ENCODE peak calls at places on chromosomes 3 and 15, in five cellular contexts. X is uterus, N is A549, K is H1, U is heart left ventricle. O is an unnamed sample. For H3K4me1, the result is how much of the 10 kb centered on the place peaks cover.

GRCh38 chr3:37183375-37183831 is 9.0 kb upstream of the LRRFIP2 start:
- DNase-seq in K (no peak), U (no peak), N (peak), X (no peak), O (no peak)

GRCh38 chr15:70853270-70853854 is 595 bp downstream of the LARP6 start:
- DNase-seq in U (peak), X (peak), K (peak), N (no peak), O (no peak)

GRCh38 chr15:91125162-91125561 is 25.1 kb downstream of the SV2B start:
- DNase-seq in N (no peak), X (no peak), K (no peak), U (no peak), O (no peak)

GRCh38 chr3:27861047-27862036 is 139.2 kb upstream of the EOMES start:
- DNase-seq in N (no peak), K (no peak), X (no peak), U (no peak), O (no peak)

GRCh38 chr3:73270839-73271483 is 209.5 kb downstream of the EBLN2 start:
- DNase-seq in X (no peak), K (no peak), U (no peak), N (no peak), O (peak)

GRCh38 chr15:64845183-64845611 is 3.5 kb downstream of the PLEKHO2 start:
- DNase-seq in K (no peak), X (no peak), U (peak), N (no peak), O (no peak)

GRCh38 chr3:150090006-150090405 is 119.3 kb upstream of the PFN2 start:
- DNase-seq in K (no peak), U (no peak), X (no peak), N (no peak), O (no peak)

GRCh38 chr3:134617608-134618472 is 33.0 kb downstream of the KY start:
- DNase-seq in K (no peak), X (no peak), U (no peak), N (no peak), O (no peak)

GRCh38 chr15:88472225-88472624 is 4.7 kb downstream of the MRPS11 start:
- DNase-seq in U (no peak), X (no peak), K (no peak), N (no peak), O (no peak)

GRCh38 chr3:109330405-109330804 is 6.9 kb downstream of the DPPA4 start:
- DNase-seq in N (no peak), K (no peak), X (no peak), U (no peak), O (no peak)

GRCh38 chr3:172600644-172601065 is 77.4 kb upstream of the TNFSF10 start:
- DNase-seq in N (no peak), U (no peak), K (no peak), X (no peak), O (no peak)

GRCh38 chr3:124569761-124570160 is 160.5 kb upstream of the UMPS start:
- DNase-seq in X (no peak), U (peak), K (no peak), N (no peak), O (no peak)

GRCh38 chr15:70563561-70564095 is 199.7 kb downstream of the UACA start:
- DNase-seq in X (no peak), K (no peak), U (no peak), N (no peak), O (no peak)

GRCh38 chr15:94086360-94086759 is 145.0 kb upstream of the MCTP2 start:
- DNase-seq in U (no peak), K (no peak), X (no peak), N (no peak), O (no peak)

GRCh38 chr15:38819343-38819858 is 254.8 kb upstream of the RASGRP1 start:
- DNase-seq in N (no peak), K (no peak), U (no peak), X (no peak), O (no peak)

GRCh38 chr3:96631050-96631449 is 183.3 kb upstream of the EPHA6 start:
- DNase-seq in N (no peak), K (no peak), U (no peak), X (no peak), O (no peak)

GRCh38 chr3:50620420-50620819 is 3.5 kb downstream of the MAPKAPK3 start:
- DNase-seq in X (no peak), K (no peak), N (no peak), U (no peak), O (no peak)

GRCh38 chr3:128555098-128555825 is 62.3 kb upstream of the GATA2 start:
- DNase-seq in U (peak), X (peak), K (no peak), N (no peak), O (no peak)
- H3K4me3 ChIP-seq in U (no peak), X (no peak), K (peak), N (no peak), O (no peak)

DNA sequence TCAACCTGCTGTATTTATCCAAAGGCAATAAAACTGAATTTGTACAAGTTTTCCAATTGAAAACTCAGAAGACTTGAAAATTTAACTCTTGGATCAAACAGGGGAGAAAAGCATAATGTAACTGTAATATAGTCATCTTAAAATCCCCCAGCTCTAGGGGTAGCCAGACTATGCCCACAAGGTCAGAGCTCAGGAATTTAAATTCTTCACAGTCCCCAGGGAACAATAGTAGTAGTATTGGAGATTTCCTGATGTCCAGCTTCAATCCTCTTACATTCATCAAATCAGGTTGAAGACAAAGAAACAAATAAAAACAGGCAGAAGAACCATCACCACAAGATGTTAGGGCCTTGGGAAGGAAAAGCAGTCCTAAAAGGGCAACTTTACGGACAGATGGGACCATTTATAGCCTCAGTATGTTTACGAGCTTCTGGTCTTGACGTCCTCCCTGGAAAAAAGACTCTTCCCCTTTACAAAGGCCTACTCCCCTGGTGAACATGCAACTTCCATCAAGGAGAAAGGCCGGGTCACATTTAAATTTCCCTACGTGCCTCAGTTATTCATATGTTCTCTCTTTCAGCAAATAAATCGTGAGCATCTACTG is 96.8 kb downstream of the PLCH1 start:
- DNase-seq in X (no peak), U (no peak), N (no peak), K (no peak), O (no peak)
- H3K4me1 ChIP-seq in X (under half), U (under half), N (under half), K (under half), O (under half)

GRCh38 chr15:68429691-68430470 is 2.1 kb downstream of the ITGA11 start:
- DNase-seq in N (no peak), U (no peak), K (no peak), X (peak), O (no peak)
- H3K4me3 ChIP-seq in N (no peak), U (no peak), K (no peak), X (peak), O (no peak)

GRCh38 chr3:42820746-42821051 is 11.5 kb downstream of the ACKR2 start:
- DNase-seq in U (no peak), X (no peak), K (no peak), N (no peak), O (no peak)
- H3K4me1 ChIP-seq in U (under half), X (under half), K (under half), N (under half), O (under half)

DNA sequence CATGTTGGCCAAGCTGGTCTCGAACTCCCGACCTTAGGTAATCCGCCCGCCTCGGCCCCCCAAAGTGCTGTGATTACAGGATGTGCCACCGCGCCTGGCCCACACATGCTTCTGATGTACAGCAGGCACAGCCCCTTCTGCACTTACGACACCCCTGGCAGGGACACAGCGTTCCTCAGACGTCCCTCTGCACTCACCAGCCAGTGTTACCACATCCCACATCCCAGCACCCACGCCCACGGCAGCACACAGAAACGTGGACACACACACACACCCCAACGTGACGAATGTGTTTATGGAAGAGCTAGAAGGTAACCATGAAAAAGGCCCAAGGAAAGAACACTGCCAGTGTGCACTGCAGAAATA is 576 bp upstream of the RPAP1 start:
- DNase-seq in N (no peak), X (peak), K (no peak), U (no peak), O (no peak)
- H3K4me3 ChIP-seq in N (peak), X (peak), K (no peak), U (peak), O (peak)

O was measured in BE2C.